ENCODE peak calls at places on chromosome 15, in four cellular contexts. X, D, S and P are unnamed samples.

GRCh38 chr15:35043380-35044095 is 41.6 kb downstream of the NANOGP8 start:
- DNase-seq in X (no peak), S (no peak), D (no peak), P (no peak)

GRCh38 chr15:71748327-71748726 is 62.0 kb upstream of the NR2E3 start:
- DNase-seq in S (no peak), D (no peak), X (peak), P (peak)

GRCh38 chr15:76206325-76206976 is 104.8 kb downstream of the ETFA start:
- DNase-seq in X (no peak), S (no peak), D (peak), P (no peak)

GRCh38 chr15:25372298-25372697 is 66.5 kb downstream of the UBE3A start:
- DNase-seq in S (no peak), D (no peak), X (no peak), P (no peak)

GRCh38 chr15:28886431-28887343 is 913 bp downstream of the APBA2 start:
- DNase-seq in D (no peak), X (no peak), S (no peak), P (no peak)

GRCh38 chr15:40807888-40808194 is 568 bp upstream of the DNAJC17 start:
- DNase-seq in D (no peak), X (no peak), S (no peak), P (no peak)

GRCh38 chr15:85402195-85402921 is 22.0 kb downstream of the AKAP13 start:
- DNase-seq in S (no peak), X (peak), D (no peak), P (no peak)

GRCh38 chr15:101472033-101472432 is 17.5 kb downstream of the PCSK6 start:
- DNase-seq in S (no peak), X (no peak), D (no peak), P (no peak)

GRCh38 chr15:86756688-86757087 is 677.0 kb downstream of the AGBL1 start:
- DNase-seq in X (no peak), D (no peak), S (no peak), P (no peak)

GRCh38 chr15:80019168-80019745 is 40.2 kb upstream of the ZFAND6 start:
- DNase-seq in D (no peak), X (no peak), S (no peak), P (peak)

GRCh38 chr15:77099741-77100463 is 29.0 kb upstream of the TSPAN3 start:
- DNase-seq in D (no peak), X (no peak), S (no peak), P (no peak)

GRCh38 chr15:34084086-34084485 is 17.6 kb downstream of the EMC7 start:
- DNase-seq in S (no peak), X (no peak), D (no peak), P (no peak)

GRCh38 chr15:40272713-40273056 is 10.2 kb downstream of the ANKRD63 start:
- DNase-seq in S (no peak), D (no peak), X (no peak), P (no peak)

GRCh38 chr15:46442901-46443590 is 808.2 kb downstream of the SQOR start:
- DNase-seq in S (no peak), D (no peak), X (no peak), P (no peak)

GRCh38 chr15:96360581-96361308 is 30.2 kb downstream of the NR2F2 start:
- DNase-seq in D (no peak), X (no peak), S (no peak), P (no peak)

GRCh38 chr15:60751985-60752952 is 273.3 kb upstream of the ICE2 start:
- DNase-seq in S (no peak), X (no peak), D (no peak), P (no peak)

GRCh38 chr15:62469874-62470688 is 305.0 kb upstream of the C2CD4B start:
- DNase-seq in S (no peak), D (no peak), X (peak), P (no peak)

GRCh38 chr15:76987896-76988860 is 6.7 kb upstream of the PSTPIP1 start:
- DNase-seq in S (peak), D (peak), X (no peak), P (peak)

GRCh38 chr15:40100947-40101905 is 7.5 kb downstream of the BMF start:
- DNase-seq in X (no peak), D (no peak), S (no peak), P (peak)

GRCh38 chr15:27850050-27850449 is 249.1 kb downstream of the OCA2 start:
- DNase-seq in S (no peak), X (no peak), D (no peak), P (no peak)

GRCh38 chr15:85545757-85546156 is 165.4 kb downstream of the AKAP13 start:
- DNase-seq in S (no peak), X (no peak), D (no peak), P (no peak)

GRCh38 chr15:74176262-74177208 is 3.0 kb downstream of the ISLR start:
- DNase-seq in X (no peak), D (no peak), S (no peak), P (no peak)

GRCh38 chr15:86911022-86911421 is 831.4 kb downstream of the AGBL1 start:
- DNase-seq in S (no peak), X (no peak), D (no peak), P (no peak)

GRCh38 chr15:63930034-63930433 is 96.3 kb upstream of the HERC1 start:
- DNase-seq in X (no peak), D (no peak), S (no peak), P (no peak)

GRCh38 chr15:88987590-88987950 is 74.4 kb upstream of the MFGE8 start:
- DNase-seq in D (no peak), X (no peak), S (no peak), P (no peak)

DNA sequence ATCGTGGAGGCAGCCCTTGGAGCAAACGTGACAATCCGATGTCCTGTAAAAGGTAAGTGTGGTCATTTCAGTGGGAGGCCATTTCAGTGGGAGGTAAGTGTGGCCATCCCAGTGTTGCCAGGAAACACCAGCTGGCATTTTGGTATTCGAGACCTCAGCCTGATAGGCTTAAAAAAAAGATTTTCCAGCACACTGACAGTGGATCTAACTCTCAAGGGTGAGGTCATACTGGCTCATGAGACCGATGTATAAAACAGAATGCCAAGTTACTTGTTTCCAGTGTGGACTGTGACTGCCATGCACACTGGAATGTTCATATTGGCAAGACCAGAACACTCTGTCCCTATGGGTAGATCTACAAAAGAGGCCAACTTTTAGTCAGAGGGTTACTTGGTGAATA is 244.4 kb upstream of the GOLGA6L4 start:
- DNase-seq in S (no peak), D (no peak), X (no peak), P (no peak)
- TF ChIP-seq CTCF in S (no peak), D (no peak), X (no peak), P (no peak)

GRCh38 chr15:65033659-65034269 is 4.3 kb upstream of the MTFMT start:
- DNase-seq in X (peak), D (no peak), S (peak), P (peak)
- TF ChIP-seq CTCF in X (peak), D (peak), S (peak), P (peak)

GRCh38 chr15:52172869-52173268 is 18.3 kb downstream of the GNB5 start:
- DNase-seq in S (no peak), D (no peak), X (no peak), P (no peak)

GRCh38 chr15:52171807-52172206 is 19.4 kb downstream of the GNB5 start:
- DNase-seq in X (no peak), S (no peak), D (no peak), P (no peak)

DNA sequence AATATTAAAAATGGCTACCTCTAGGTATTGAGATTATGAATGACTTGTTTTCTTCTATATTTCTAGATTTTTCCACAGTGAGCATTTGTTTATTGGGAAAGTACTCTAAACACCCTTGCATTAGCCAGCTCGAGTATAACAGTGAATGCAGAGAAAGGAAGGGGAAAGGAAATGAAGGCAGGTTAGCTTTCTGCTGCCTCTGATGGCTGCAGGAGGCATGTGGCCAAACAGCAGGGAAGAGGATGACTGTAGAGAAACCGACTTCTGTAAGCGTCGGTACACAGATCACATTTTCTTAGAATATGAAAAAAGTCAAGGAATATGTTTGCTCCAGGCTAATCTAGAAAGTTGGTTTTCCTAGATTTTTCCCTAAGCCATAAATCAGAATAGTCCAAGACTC is 19.8 kb downstream of the GNB5 start:
- DNase-seq in S (no peak), D (no peak), X (peak), P (no peak)
- TF ChIP-seq CTCF in S (no peak), D (no peak), X (peak), P (no peak)

DNA sequence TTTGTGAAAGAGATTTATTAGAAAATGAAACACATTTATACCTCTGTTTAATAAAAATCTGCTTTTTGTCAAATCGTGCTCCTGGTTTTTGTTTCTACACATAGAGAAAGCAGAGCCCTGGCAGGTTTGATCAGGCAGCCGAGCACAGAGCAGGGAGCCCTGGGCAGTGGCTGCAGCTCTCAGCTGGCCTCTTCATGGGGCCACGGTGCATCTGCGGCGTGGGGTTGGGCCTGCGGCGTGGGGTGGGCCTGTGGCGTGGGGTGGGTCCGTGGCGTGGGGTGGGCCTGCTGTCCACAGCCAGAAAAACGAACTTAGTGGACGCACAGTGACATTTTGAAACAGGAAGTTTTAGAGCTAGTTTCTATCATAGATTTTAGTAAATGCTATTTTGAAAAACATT is 10.6 kb downstream of the GOLGA6L2 start:
- DNase-seq in S (no peak), D (no peak), X (no peak), P (no peak)
- TF ChIP-seq CTCF in S (no peak), D (no peak), X (no peak), P (no peak)

GRCh38 chr15:41858756-41859155 is 20.1 kb downstream of the PLA2G4B start:
- DNase-seq in S (no peak), X (no peak), D (no peak), P (no peak)
- TF ChIP-seq CTCF in S (no peak), X (no peak), D (no peak), P (no peak)

GRCh38 chr15:48473667-48474066 is 142.4 kb downstream of the DUT start:
- DNase-seq in D (no peak), S (no peak), X (no peak), P (no peak)
- TF ChIP-seq CTCF in D (no peak), S (no peak), X (no peak), P (no peak)

DNA sequence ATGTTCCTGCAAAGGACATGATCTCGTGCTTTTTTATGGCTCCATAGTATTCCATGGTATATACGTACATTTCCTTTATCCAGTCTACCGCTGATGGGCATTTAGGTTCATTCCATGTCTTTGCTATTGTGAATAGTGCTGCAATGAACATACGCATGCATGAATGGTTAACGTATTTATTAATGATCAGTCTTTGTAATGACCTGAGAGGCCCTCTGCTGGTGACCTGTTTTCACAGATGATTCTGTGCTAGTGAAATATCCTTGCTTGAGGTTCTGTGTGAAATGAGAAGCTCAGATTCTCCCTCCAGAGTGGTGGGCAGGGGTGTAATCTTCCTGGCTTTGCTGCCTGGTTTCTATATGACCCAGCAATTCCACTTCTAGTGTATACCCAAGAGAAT is 160.2 kb upstream of the RASGRP1 start:
- DNase-seq in D (no peak), X (no peak), S (no peak), P (no peak)
- TF ChIP-seq CTCF in D (no peak), X (no peak), S (no peak), P (no peak)

DNA sequence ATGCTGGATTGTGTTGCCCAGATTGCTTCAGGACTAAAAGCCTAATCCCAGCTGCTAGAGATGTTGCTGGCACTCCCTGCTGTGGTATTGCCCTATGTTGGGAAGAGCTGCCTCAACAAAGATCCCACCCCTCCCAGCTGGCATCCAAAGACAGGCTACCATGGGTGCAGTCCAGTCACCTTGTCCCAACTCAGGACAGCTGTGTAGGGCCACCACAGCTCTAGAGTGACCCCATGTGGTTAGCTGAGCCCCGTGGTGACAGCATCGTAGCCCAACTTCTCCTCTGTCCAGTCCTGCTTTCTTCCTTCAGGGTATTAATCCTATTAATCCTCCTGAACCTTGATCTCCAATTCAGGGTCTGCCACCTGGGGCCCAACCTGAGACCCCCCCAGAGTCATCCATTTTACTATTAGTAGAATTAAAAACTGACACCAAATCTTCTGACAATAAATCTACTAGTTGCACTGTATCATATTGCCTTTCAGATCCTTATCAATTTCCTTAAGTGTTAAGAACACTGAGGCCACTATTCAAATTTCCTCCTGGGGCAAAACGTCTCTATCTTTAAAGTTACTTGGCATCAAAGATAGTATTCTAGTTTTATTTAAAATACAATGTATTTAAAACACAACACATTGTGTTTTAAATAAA is 83.5 kb downstream of the AQP9 start:
- DNase-seq in X (no peak), D (peak), S (peak), P (peak)
- TF ChIP-seq CTCF in X (peak), D (peak), S (peak), P (peak)

DNA sequence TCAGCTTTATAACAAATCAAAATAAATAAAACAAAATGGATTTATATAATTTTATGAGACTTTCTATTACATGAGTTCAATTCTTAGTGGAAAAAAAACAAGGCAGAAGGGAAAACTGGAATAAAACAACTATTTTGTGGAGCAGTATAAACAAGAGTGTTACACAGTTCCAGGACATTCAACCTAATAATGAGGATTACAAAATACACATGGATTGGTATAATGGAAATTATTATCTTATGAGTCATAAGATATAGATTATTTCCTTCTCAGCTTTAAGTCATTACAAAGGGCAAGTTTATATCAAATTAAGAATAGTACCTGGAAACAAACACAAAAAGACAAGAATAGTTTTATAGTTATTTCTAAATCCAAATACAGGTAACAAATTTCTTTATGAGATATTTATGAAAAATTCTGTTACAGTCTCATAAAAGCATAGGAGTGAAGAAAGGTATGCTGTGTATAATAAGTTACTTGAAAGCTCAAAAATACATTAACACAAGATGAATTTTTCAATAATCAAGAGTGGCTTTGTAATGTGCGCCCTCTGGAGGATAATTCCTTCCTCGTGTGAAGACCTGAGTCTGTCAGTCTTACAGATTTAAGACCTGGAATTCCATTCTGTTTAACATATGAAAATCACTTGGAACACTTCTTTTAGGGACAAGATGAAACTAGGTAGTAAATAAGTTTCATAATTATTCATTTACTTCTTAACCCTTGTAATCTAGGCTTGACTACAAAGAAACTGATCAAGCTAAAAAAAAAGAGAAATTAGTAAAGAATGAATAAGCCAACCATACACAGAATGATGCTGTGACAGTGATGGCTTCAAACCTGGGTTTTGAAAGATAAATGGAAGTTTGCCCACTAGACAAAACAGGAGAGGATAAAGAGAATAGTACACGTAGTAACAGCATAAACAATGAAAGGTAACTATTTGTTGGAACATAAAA is 9.5 kb downstream of the COPS2 start:
- DNase-seq in D (peak), X (peak), S (peak), P (peak)
- TF ChIP-seq CTCF in D (peak), X (peak), S (peak), P (peak)

GRCh38 chr15:31442203-31443090 is 115.8 kb downstream of the KLF13 start:
- DNase-seq in S (no peak), X (peak), D (no peak), P (peak)

GRCh38 chr15:31438601-31439265 is 112.1 kb downstream of the KLF13 start:
- DNase-seq in S (no peak), X (no peak), D (no peak), P (peak)

GRCh38 chr15:31437686-31438085 is 111.1 kb downstream of the KLF13 start:
- DNase-seq in D (peak), S (peak), X (no peak), P (peak)

GRCh38 chr15:31440754-31441298 is 114.2 kb downstream of the KLF13 start:
- DNase-seq in D (no peak), S (peak), X (no peak), P (peak)

DNA sequence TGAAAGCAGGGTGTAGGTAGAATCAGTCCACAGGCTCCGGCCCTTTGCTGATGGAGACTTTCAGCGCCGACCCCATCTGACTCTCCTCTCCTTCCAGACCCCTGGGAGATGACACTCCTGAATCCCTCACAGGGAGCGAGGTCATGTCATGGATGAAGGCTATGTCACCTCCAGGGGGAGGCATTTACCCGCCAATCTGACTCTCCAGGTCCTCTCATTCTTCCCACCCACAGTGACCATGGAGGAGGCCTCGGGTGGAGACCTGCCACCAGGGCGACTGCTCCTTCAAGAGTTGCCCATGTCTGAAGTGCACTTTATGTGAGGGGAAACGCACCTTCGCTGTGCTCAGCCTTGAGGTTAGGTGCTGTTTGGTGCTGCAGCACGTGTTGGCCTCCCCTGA is 112.7 kb downstream of the KLF13 start:
- DNase-seq in D (peak), X (no peak), S (peak), P (peak)
- TF ChIP-seq CTCF in D (peak), X (peak), S (peak), P (peak)